ENCODE peak calls at places on chromosomes 5 and 9, in four cellular contexts. S, Z, H and B are unnamed samples.

GRCh38 chr5:854966-855743 is 4.4 kb upstream of the ZDHHC11 start:
- DNase-seq in S (no peak), Z (no peak), H (no peak), B (no peak)

GRCh38 chr5:137933491-137933911 is 44.2 kb downstream of the PKD2L2 start:
- DNase-seq in S (no peak), Z (no peak), H (no peak), B (no peak)

GRCh38 chr5:41776435-41776834 is 93.8 kb downstream of the OXCT1 start:
- DNase-seq in S (no peak), Z (no peak), H (no peak), B (no peak)

GRCh38 chr5:18771097-18771610 is 1136.9 kb downstream of the TAF11L14 start:
- DNase-seq in S (no peak), Z (no peak), H (no peak), B (no peak)

GRCh38 chr5:163948086-163948666 is 442.8 kb downstream of the MAT2B start:
- DNase-seq in S (no peak), Z (no peak), H (no peak), B (no peak)

GRCh38 chr5:158796812-158797497 is 302.8 kb downstream of the EBF1 start:
- DNase-seq in S (no peak), Z (no peak), H (no peak), B (no peak)

GRCh38 chr5:107215581-107215980 is 455.2 kb downstream of the EFNA5 start:
- DNase-seq in S (no peak), Z (no peak), H (no peak), B (no peak)

GRCh38 chr5:149500922-149501582 is 50.2 kb downstream of the CSNK1A1 start:
- DNase-seq in S (no peak), Z (no peak), H (no peak), B (no peak)

GRCh38 chr5:36876965-36877666 is 547 bp downstream of the NIPBL start:
- DNase-seq in S (peak), Z (peak), H (no peak), B (no peak)

GRCh38 chr9:120402741-120403542 is 177.0 kb downstream of the CDK5RAP2 start:
- DNase-seq in S (no peak), Z (no peak), H (no peak), B (no peak)

GRCh38 chr5:167710444-167711025 is 580.9 kb upstream of the WWC1 start:
- DNase-seq in S (no peak), Z (no peak), H (no peak), B (no peak)

GRCh38 chr5:170387775-170388174 is 1.4 kb downstream of the KCNMB1 start:
- DNase-seq in S (no peak), Z (no peak), H (no peak), B (no peak)

GRCh38 chr5:140402258-140403074 is 833 bp downstream of the ANKHD1 start:
- DNase-seq in S (peak), Z (no peak), H (peak), B (peak)

GRCh38 chr5:129065721-129066120 is 28.8 kb upstream of the ISOC1 start:
- DNase-seq in S (no peak), Z (no peak), H (no peak), B (no peak)

GRCh38 chr5:135059000-135059923 is 25.2 kb upstream of the PITX1 start:
- DNase-seq in S (no peak), Z (no peak), H (no peak), B (no peak)
- TF ChIP-seq CTCF in S (peak), Z (no peak), H (no peak), B (no peak)

GRCh38 chr5:87844866-87845265 is 423.8 kb downstream of the TMEM161B start:
- DNase-seq in S (no peak), Z (no peak), H (no peak), B (no peak)

GRCh38 chr5:87845734-87846133 is 422.9 kb downstream of the TMEM161B start:
- DNase-seq in S (no peak), Z (no peak), H (no peak), B (no peak)

DNA sequence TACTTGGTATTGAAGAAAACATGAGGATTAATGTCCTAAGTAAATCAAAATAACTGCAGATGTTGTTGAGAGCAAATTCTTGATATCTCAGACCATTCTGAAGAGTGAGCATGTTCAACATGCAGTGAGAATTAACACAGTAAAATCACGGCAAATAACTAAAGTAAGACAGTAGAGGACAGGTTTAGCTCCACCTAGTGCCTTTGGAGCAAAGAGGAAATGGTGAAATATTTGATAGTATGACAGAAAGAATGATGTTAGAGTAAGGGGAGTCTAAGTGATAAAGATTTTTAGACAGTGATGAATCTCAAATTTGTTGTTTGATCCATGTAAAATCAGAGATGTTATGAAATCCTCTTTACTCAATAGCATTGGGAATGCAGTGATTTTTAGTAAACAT is 424.2 kb downstream of the TMEM161B start:
- DNase-seq in S (no peak), Z (no peak), H (no peak), B (no peak)
- TF ChIP-seq CTCF in S (peak), Z (no peak), H (no peak), B (no peak)

GRCh38 chr5:134526483-134527155 is 1.1 kb downstream of the JADE2 start:
- DNase-seq in S (peak), Z (peak), H (no peak), B (peak)

GRCh38 chr5:134527156-134527960 is 1.9 kb downstream of the JADE2 start:
- DNase-seq in S (peak), Z (peak), H (no peak), B (peak)

GRCh38 chr5:134524219-134524825 is 1.1 kb upstream of the JADE2 start:
- DNase-seq in S (peak), Z (peak), H (no peak), B (peak)

GRCh38 chr5:134524826-134525686 is at the start of gene JADE2:
- DNase-seq in S (peak), Z (peak), H (no peak), B (peak)

DNA sequence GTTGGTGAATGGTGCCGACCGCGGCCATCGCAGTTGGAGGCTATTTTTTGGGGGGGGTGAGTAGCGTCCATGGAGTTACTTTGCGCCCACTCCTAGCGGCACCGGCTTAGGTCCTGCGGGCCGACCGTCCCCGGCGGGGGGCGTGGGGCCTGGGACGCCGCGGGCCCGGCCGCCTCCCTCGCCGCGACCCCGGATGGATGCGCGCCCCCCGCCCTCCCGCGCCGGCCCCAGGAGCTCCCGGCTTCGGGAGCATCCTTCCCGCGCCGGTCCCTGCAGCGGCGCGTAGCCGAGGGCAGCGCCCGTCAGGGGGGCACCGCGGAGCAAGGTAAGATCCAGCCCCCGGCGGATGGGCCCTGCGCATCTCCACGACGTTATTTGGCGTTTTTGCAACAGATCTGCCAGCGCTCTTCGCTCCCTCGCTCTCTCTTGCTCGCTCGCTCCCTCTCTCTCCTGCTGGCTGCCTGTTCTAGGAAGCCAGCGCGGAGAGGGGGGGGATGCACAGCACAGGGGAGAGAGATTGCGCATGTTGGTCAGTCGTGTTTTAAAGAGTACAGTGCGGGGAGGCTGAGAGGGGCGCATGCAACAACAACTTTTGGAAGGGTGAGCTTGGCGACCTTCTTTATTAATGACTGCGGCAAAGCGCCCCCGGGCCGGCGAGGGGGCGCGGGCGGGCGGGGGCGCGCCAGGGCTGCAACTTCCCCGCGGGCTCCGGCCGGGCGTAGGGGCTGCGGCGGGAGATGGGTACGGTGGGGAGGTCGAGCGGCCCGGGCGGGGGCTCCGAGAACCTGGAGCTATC is 415 bp downstream of the JADE2 start:
- DNase-seq in S (peak), Z (peak), H (no peak), B (peak)
- TF ChIP-seq CTCF in S (no peak), Z (no peak), H (no peak), B (no peak)

GRCh38 chr9:121742923-121743322 is 91.5 kb downstream of the DAB2IP start:
- DNase-seq in S (no peak), Z (no peak), H (no peak), B (no peak)

GRCh38 chr9:121745396-121745695 is 93.9 kb downstream of the DAB2IP start:
- DNase-seq in S (no peak), Z (no peak), H (no peak), B (no peak)

GRCh38 chr9:121744687-121745395 is 93.4 kb downstream of the DAB2IP start:
- DNase-seq in S (peak), Z (no peak), H (no peak), B (no peak)

GRCh38 chr9:121744002-121744686 is 92.7 kb downstream of the DAB2IP start:
- DNase-seq in S (peak), Z (peak), H (no peak), B (peak)

GRCh38 chr9:121743441-121744001 is 92.1 kb downstream of the DAB2IP start:
- DNase-seq in S (peak), Z (no peak), H (no peak), B (no peak)
- TF ChIP-seq CTCF in S (no peak), Z (no peak), H (no peak), B (no peak)

GRCh38 chr9:137621131-137621757 is 2.4 kb downstream of the EHMT1 start:
- DNase-seq in S (no peak), Z (no peak), H (no peak), B (no peak)
- TF ChIP-seq CTCF in S (peak), Z (no peak), H (peak), B (no peak)

DNA sequence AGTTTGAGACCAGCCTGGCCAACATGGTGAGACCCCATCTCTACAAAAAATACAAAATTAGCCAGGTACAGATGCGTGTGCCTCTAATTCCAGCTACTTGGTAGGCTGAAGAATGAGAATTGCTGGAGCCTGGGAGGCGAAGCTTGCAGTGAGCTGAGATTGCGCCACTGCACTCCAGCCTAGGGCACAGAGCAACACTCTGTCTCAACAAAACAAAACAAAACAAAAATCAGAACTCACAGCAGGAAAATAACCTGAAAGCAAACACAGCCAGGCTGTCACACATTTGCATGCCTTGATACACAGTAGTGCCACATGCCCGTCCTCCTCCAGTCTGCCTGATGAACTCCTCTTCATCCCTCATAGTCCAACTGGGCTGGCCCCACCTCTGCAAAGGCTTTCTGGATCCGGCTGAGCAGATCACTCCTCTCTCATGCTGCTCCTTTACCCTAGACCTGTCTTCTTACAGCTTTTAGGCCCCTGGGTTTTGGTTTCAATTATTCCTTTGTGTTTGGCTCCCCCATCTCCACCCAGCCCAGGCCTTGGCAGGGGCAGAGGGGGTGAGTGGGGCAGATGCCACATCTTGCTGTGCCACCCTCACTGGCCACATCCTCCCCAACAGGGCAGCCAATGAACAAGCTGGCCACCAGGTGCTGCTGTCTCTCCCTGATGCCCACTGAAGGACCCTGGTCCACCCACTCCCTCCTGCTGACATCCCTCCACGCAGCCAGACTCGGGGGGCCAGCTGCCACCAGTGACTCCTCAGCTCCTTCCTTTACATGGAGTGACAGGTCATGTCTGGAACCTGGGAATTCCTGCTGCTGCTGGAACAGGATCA is 62.0 kb upstream of the GGTA1 start:
- DNase-seq in S (no peak), Z (no peak), H (no peak), B (no peak)
- TF ChIP-seq CTCF in S (no peak), Z (no peak), H (no peak), B (no peak)

GRCh38 chr5:153476767-153477166 is 13.7 kb upstream of the GRIA1 start:
- DNase-seq in S (peak), Z (no peak), H (no peak), B (no peak)
- TF ChIP-seq CTCF in S (peak), Z (no peak), H (no peak), B (no peak)

GRCh38 chr9:92686954-92687353 is 17.0 kb upstream of the IPPK start:
- DNase-seq in S (peak), Z (no peak), H (no peak), B (no peak)
- TF ChIP-seq CTCF in S (peak), Z (no peak), H (peak), B (no peak)

DNA sequence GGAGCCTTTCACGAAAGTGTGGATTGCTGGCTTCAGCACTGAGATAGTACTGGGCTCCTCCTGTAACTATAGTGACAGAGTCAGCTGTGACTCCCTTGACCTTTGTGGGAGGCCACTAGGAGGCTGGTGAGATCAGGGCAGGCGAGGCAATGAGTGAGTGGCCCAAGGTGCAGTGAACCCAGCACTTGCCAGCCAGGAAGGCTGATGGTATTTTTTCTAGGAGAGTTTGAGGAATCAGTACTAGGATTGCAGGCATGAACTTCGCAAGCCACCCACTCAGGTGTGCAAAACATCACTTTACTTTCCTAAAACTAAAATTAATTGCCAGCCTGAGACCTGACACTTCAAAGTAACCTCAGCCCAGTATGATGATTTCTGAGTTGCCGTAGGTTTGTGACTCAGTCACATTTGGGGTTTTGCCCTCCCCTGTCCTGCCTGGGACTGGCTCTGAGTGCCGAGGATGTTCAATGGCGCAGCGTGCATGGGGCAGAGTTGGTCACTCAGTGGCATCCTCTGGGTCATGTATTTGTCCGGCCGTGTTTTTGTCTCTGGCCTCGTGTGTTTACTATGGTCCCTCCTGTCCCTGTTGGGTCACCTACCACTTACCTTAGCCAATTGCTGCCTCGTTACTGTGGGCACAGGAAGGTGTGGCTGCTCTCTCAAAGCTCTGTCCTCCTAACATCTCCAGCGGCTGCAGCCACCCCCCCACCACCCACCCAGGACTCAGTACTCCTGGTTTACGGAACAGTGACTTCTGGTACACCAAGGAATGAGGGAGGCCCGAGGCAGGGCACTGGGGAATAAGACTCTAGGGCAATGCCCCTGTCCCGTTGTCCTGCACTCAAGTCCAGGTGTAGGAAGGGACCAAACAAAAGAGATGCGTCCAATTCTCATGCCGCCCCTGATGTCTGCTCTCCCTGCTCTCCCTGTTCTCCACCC is 67.2 kb downstream of the IL31RA start:
- DNase-seq in S (peak), Z (no peak), H (no peak), B (no peak)
- TF ChIP-seq CTCF in S (peak), Z (no peak), H (no peak), B (no peak)